ENCODE peak calls at places on chromosome 4, in nine cellular contexts. Z is HCT116, T is suprapubic skin, B is upper lobe of left lung, H is stomach, C is GM12892, Y is vagina, U is endothelial cell of umbilical vein, A is prostate gland. G is an unnamed sample.

GRCh38 chr4:173237722-173238121 is 69.1 kb downstream of the GALNT7 start:
- DNase-seq in U (no peak), C (no peak), Z (no peak), T (no peak), Y (no peak), A (no peak), H (no peak), B (no peak), G (no peak)

GRCh38 chr4:55078987-55079386 is 46.4 kb downstream of the KDR start:
- DNase-seq in C (no peak), T (peak; percentile 67), A (peak; percentile 6), Z (no peak), B (peak; percentile 23), Y (no peak), H (no peak), U (peak; percentile 92), G (no peak)

GRCh38 chr4:21885770-21886169 is 62.8 kb downstream of the KCNIP4 start:
- DNase-seq in H (no peak), Z (no peak), T (no peak), C (no peak), U (no peak), A (no peak), Y (no peak), B (no peak), G (no peak)

GRCh38 chr4:58936436-58936835 is 1826.3 kb upstream of the IGFBP7 start:
- DNase-seq in A (no peak), Y (no peak), T (no peak), B (no peak), Z (no peak), H (no peak), C (no peak), U (no peak), G (no peak)

GRCh38 chr4:146342600-146343192 is 128.4 kb downstream of the REELD1 start:
- DNase-seq in B (no peak), A (peak; percentile 9), U (peak; percentile 70), T (no peak), Y (no peak), C (no peak), H (no peak), Z (no peak), G (no peak)

GRCh38 chr4:15024386-15024785 is 22.1 kb downstream of the CPEB2 start:
- DNase-seq in H (no peak), Y (no peak), A (no peak), C (no peak), B (no peak), U (no peak), Z (no peak), T (no peak), G (no peak)

GRCh38 chr4:18670034-18670433 is 648.5 kb upstream of the LCORL start:
- DNase-seq in T (no peak), C (no peak), U (no peak), A (no peak), B (no peak), Y (no peak), Z (no peak), H (no peak), G (no peak)

GRCh38 chr4:152943673-152944072 is 7.5 kb downstream of the FHDC1 start:
- DNase-seq in Z (no peak), B (no peak), Y (no peak), C (no peak), A (no peak), H (no peak), U (no peak), T (no peak), G (no peak)

GRCh38 chr4:11525085-11525484 is 96.4 kb upstream of the HS3ST1 start:
- DNase-seq in T (no peak), H (no peak), Y (no peak), U (no peak), C (no peak), A (no peak), Z (no peak), B (no peak), G (no peak)

GRCh38 chr4:7348946-7349900 is 85.5 kb downstream of the PSAPL1 start:
- DNase-seq in Y (no peak), Z (no peak), B (peak; percentile 95), A (no peak), T (no peak), H (no peak), C (no peak), U (no peak), G (no peak)

GRCh38 chr4:7353046-7353790 is 81.5 kb downstream of the PSAPL1 start:
- DNase-seq in U (no peak), Y (no peak), C (no peak), H (no peak), A (no peak), Z (no peak), T (no peak), B (no peak), G (no peak)

GRCh38 chr4:7352486-7352885 is 82.2 kb downstream of the PSAPL1 start:
- DNase-seq in U (no peak), C (no peak), B (no peak), H (no peak), A (no peak), Z (no peak), Y (no peak), T (no peak), G (no peak)

GRCh38 chr4:7350396-7350795 is 84.3 kb downstream of the PSAPL1 start:
- DNase-seq in Y (no peak), B (no peak), C (no peak), H (no peak), U (no peak), Z (no peak), A (no peak), T (no peak), G (no peak)

DNA sequence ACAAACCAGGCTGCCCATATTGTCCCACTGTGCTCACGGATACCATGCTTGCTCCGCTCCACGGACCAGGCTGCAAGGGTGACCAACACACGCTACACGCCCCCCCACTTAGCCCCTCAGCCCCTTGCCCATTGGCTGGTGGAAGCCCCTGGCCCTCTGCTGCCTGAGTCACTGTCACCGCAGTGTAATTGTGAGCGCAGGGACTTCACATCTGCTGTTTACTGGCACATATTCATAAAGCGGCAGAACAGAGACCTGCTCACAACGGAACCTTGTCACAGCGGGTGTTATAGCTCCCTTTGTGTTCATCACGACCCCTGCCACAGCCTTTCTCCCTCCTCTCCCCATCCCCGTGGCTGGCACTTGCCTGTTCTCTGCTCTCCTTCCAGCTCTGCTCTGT is 83.7 kb downstream of the PSAPL1 start:
- DNase-seq in U (no peak), H (no peak), T (no peak), Y (no peak), Z (no peak), C (no peak), B (no peak), A (no peak), G (no peak)
- TF ChIP-seq POLR2A in U (no peak), H (no peak), T (no peak), Y (no peak), Z (no peak), C (no peak), B (no peak), A (no peak), G (no peak)

GRCh38 chr4:122815248-122815647 is 11.4 kb upstream of the FGF2 start:
- DNase-seq in C (no peak), A (no peak), U (no peak), H (no peak), T (no peak), Z (no peak), Y (no peak), B (no peak), G (no peak)

GRCh38 chr4:122822466-122822865 is 4.2 kb upstream of the FGF2 start:
- DNase-seq in A (no peak), Y (no peak), T (no peak), B (no peak), C (no peak), Z (no peak), U (no peak), H (no peak), G (no peak)

GRCh38 chr4:122821097-122821496 is 5.5 kb upstream of the FGF2 start:
- DNase-seq in Z (no peak), C (no peak), H (no peak), Y (no peak), T (no peak), B (no peak), U (no peak), A (no peak), G (no peak)

GRCh38 chr4:122823476-122823875 is 3.2 kb upstream of the FGF2 start:
- DNase-seq in Y (no peak), U (peak; percentile 36), C (no peak), H (no peak), A (no peak), B (no peak), Z (no peak), T (no peak), G (no peak)

GRCh38 chr4:122819708-122820449 is 6.8 kb upstream of the FGF2 start:
- DNase-seq in B (no peak), Y (no peak), A (no peak), C (no peak), Z (no peak), U (no peak), T (no peak), H (no peak), G (no peak)
- TF ChIP-seq POLR2AphosphoS5 in B (no peak), Y (no peak), A (no peak), C (no peak), Z (no peak), U (no peak), T (no peak), H (no peak), G (no peak)

GRCh38 chr4:70903282-70903603 is 1.1 kb downstream of the MOB1B start:
- DNase-seq in A (no peak), Z (no peak), T (no peak), U (peak; percentile 63), Y (no peak), C (no peak), H (no peak), B (no peak), G (no peak)

GRCh38 chr4:70902577-70903281 is 560 bp downstream of the MOB1B start:
- DNase-seq in C (peak; percentile 43), H (no peak), Z (no peak), T (no peak), B (peak; percentile 34), U (peak; percentile 54), Y (no peak), A (peak; percentile 15), G (no peak)

GRCh38 chr4:70901607-70901983 is 574 bp upstream of the MOB1B start:
- DNase-seq in B (no peak), H (no peak), Y (no peak), T (no peak), A (peak; percentile 4), C (no peak), U (no peak), Z (no peak), G (no peak)

GRCh38 chr4:70901984-70902576 is at the start of gene MOB1B:
- DNase-seq in A (peak; percentile 87), C (peak; percentile 81), Y (no peak), H (peak; percentile 84), B (peak; percentile 92), Z (peak; percentile 59), U (peak; percentile 88), T (peak; percentile 92), G (peak; percentile 92)
- TF ChIP-seq POLR2A in A (peak; percentile 43), C (peak; percentile 74), Y (no peak), H (no peak), B (no peak), Z (peak; percentile 46), U (peak; percentile 83), T (no peak), G (no peak)

DNA sequence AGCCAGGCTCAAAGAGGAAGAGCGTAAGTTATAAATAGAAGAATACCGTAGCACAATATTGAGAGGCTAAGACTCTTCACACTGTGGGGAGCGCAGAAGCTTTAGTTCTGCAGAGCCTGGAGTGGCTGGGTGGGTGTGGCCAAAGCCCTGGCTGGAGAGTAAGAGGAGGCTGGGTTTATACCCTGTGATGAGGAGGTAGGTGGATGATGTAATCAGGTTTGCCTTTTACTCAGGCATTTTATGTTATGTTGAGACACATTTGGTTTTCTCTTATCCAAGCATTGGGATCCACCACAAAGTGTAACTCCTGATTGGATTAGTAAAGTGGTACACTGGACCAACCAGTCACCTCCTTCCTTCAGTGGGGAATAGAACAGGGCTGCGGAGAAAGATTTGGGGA is 13.9 kb downstream of the CDS1 start:
- DNase-seq in Z (no peak), T (no peak), C (no peak), H (no peak), Y (no peak), U (no peak), A (no peak), B (peak; percentile 76), G (no peak)
- TF ChIP-seq POLR2AphosphoS5 in Z (peak; percentile 24), T (no peak), C (no peak), H (no peak), Y (no peak), U (no peak), A (no peak), B (no peak), G (no peak)

G was measured in sigmoid colon.